ENCODE peak calls at places on chromosomes 3 and 15, in four cellular contexts. L, S, F and A are unnamed samples.

GRCh38 chr15:79403501-79403900 is 28.6 kb upstream of the MINAR1 start:
- DNase-seq in F (no peak), S (peak), L (no peak), A (peak)

GRCh38 chr3:38479431-38480092 is 16.6 kb upstream of the EXOG start:
- DNase-seq in F (peak), L (peak), S (peak), A (peak)

GRCh38 chr3:42122261-42123011 is 31.3 kb downstream of the TRAK1 start:
- DNase-seq in L (no peak), F (no peak), S (peak), A (no peak)

GRCh38 chr3:51799879-51800757 is 21.1 kb upstream of the IQCF6 start:
- DNase-seq in S (peak), L (no peak), F (peak), A (no peak)

GRCh38 chr3:168123211-168124173 is 27.8 kb upstream of the GOLIM4 start:
- DNase-seq in S (no peak), L (no peak), F (no peak), A (no peak)

GRCh38 chr3:105747056-105747455 is 121.8 kb downstream of the CBLB start:
- DNase-seq in L (no peak), S (peak), F (no peak), A (no peak)

GRCh38 chr3:99400352-99400751 is 238.0 kb upstream of the COL8A1 start:
- DNase-seq in S (no peak), L (no peak), F (no peak), A (no peak)

GRCh38 chr15:52788099-52788986 is 1.8 kb downstream of the ONECUT1 start:
- DNase-seq in S (no peak), L (no peak), F (no peak), A (no peak)

GRCh38 chr3:134462236-134463059 is 23.3 kb downstream of the ANAPC13 start:
- DNase-seq in F (no peak), L (no peak), S (no peak), A (no peak)

GRCh38 chr3:42010530-42010929 is 48.6 kb upstream of the ULK4 start:
- DNase-seq in L (no peak), F (no peak), S (no peak), A (no peak)

GRCh38 chr3:15768421-15769255 is 29.1 kb downstream of the ANKRD28 start:
- DNase-seq in F (no peak), L (no peak), S (peak), A (peak)

GRCh38 chr3:174891524-174892203 is 32.5 kb downstream of the NAALADL2 start:
- DNase-seq in L (no peak), F (no peak), S (no peak), A (no peak)

GRCh38 chr3:109413049-109413448 is 75.7 kb upstream of the DPPA4 start:
- DNase-seq in F (no peak), S (no peak), L (no peak), A (no peak)

GRCh38 chr3:171121801-171122200 is 95.3 kb upstream of the SLC2A2 start:
- DNase-seq in F (no peak), L (no peak), S (no peak), A (no peak)

GRCh38 chr3:15102833-15103232 is 3.9 kb upstream of the RBSN start:
- DNase-seq in S (no peak), L (no peak), F (no peak), A (peak)

GRCh38 chr15:75038948-75039533 is 15.7 kb downstream of the PPCDC start:
- DNase-seq in F (no peak), L (no peak), S (no peak), A (no peak)

GRCh38 chr15:99155961-99156443 is 51.1 kb downstream of the SYNM start:
- DNase-seq in F (no peak), L (no peak), S (no peak), A (no peak)

GRCh38 chr3:112132975-112133448 is at the start of gene GCSAM:
- DNase-seq in L (peak), F (peak), S (no peak), A (no peak)

GRCh38 chr15:25763206-25763880 is 99.8 kb downstream of the ATP10A start:
- DNase-seq in F (no peak), S (no peak), L (no peak), A (peak)

GRCh38 chr3:62592408-62592807 is 219.1 kb upstream of the FEZF2 start:
- DNase-seq in S (no peak), F (no peak), L (no peak), A (no peak)

GRCh38 chr3:114408763-114409162 is 114.9 kb downstream of the TIGIT start:
- DNase-seq in L (no peak), F (no peak), S (no peak), A (peak)

GRCh38 chr3:86410587-86410986 is 580.4 kb downstream of the VGLL3 start:
- DNase-seq in F (no peak), L (no peak), S (no peak), A (no peak)